ENCODE peak calls at places on chromosomes 4 and X, in eight cellular contexts. One of them, this sample, is unnamed.

GRCh38 chr4:56311299-56311975 is 75.9 kb downstream of the AASDH start:
- DNase-seq in NCI-H510A treated with DMSO at 0.1 percent for 48 hours: no peak
- DNase-seq in T-cell: no peak
- DNase-seq in NCI-H2171 treated with DMSO at 0.1 percent for 48 hours: peak; percentile 47
- DNase-seq in AG08395: no peak
- DNase-seq in NCI-H1092 treated with DMSO at 0.1 percent for 48 hours: peak; percentile 18
- DNase-seq in cardiac fibroblast: no peak
- DNase-seq in cerebellum: peak; percentile 38
- DNase-seq in this sample: no peak

GRCh38 chr4:138222041-138222440 is 20.1 kb downstream of the SLC7A11 start:
- DNase-seq in NCI-H510A treated with DMSO at 0.1 percent for 48 hours: no peak
- DNase-seq in AG08395: peak; percentile 72
- DNase-seq in T-cell: no peak
- DNase-seq in cerebellum: no peak
- DNase-seq in NCI-H2171 treated with DMSO at 0.1 percent for 48 hours: no peak
- DNase-seq in cardiac fibroblast: peak; percentile 87
- DNase-seq in NCI-H1092 treated with DMSO at 0.1 percent for 48 hours: peak; percentile 48
- DNase-seq in this sample: no peak

GRCh38 chr4:76982638-76983579 is 33.4 kb downstream of the SEPTIN11 start:
- DNase-seq in AG08395: no peak
- DNase-seq in cardiac fibroblast: no peak
- DNase-seq in cerebellum: no peak
- DNase-seq in NCI-H510A treated with DMSO at 0.1 percent for 48 hours: no peak
- DNase-seq in NCI-H1092 treated with DMSO at 0.1 percent for 48 hours: no peak
- DNase-seq in NCI-H2171 treated with DMSO at 0.1 percent for 48 hours: no peak
- DNase-seq in T-cell: no peak
- DNase-seq in this sample: no peak

GRCh38 chrX:88416965-88417364 is 330.1 kb upstream of the CPXCR1 start:
- DNase-seq in AG08395: no peak
- DNase-seq in NCI-H510A treated with DMSO at 0.1 percent for 48 hours: no peak
- DNase-seq in T-cell: no peak
- DNase-seq in NCI-H2171 treated with DMSO at 0.1 percent for 48 hours: no peak
- DNase-seq in cerebellum: no peak
- DNase-seq in NCI-H1092 treated with DMSO at 0.1 percent for 48 hours: no peak
- DNase-seq in cardiac fibroblast: no peak
- DNase-seq in this sample: no peak

GRCh38 chr4:26779674-26780073 is 81.0 kb upstream of the STIM2 start:
- DNase-seq in NCI-H1092 treated with DMSO at 0.1 percent for 48 hours: no peak
- DNase-seq in T-cell: no peak
- DNase-seq in cerebellum: peak; percentile 18
- DNase-seq in NCI-H510A treated with DMSO at 0.1 percent for 48 hours: no peak
- DNase-seq in NCI-H2171 treated with DMSO at 0.1 percent for 48 hours: peak; percentile 84
- DNase-seq in cardiac fibroblast: peak; percentile 48
- DNase-seq in AG08395: peak; percentile 66
- DNase-seq in this sample: peak; percentile 84

GRCh38 chr4:53919605-53920004 is 144.8 kb downstream of the CHIC2 start:
- DNase-seq in NCI-H1092 treated with DMSO at 0.1 percent for 48 hours: no peak
- DNase-seq in AG08395: no peak
- DNase-seq in cardiac fibroblast: no peak
- DNase-seq in NCI-H510A treated with DMSO at 0.1 percent for 48 hours: no peak
- DNase-seq in T-cell: no peak
- DNase-seq in cerebellum: no peak
- DNase-seq in NCI-H2171 treated with DMSO at 0.1 percent for 48 hours: no peak
- DNase-seq in this sample: no peak

GRCh38 chr4:116320859-116321258 is 764.5 kb downstream of the TRAM1L1 start:
- DNase-seq in AG08395: no peak
- DNase-seq in NCI-H1092 treated with DMSO at 0.1 percent for 48 hours: no peak
- DNase-seq in cardiac fibroblast: no peak
- DNase-seq in NCI-H2171 treated with DMSO at 0.1 percent for 48 hours: no peak
- DNase-seq in T-cell: no peak
- DNase-seq in cerebellum: no peak
- DNase-seq in NCI-H510A treated with DMSO at 0.1 percent for 48 hours: no peak
- DNase-seq in this sample: no peak

GRCh38 chr4:175562537-175562936 is 249.5 kb downstream of the GPM6A start:
- DNase-seq in cerebellum: peak; percentile 68
- DNase-seq in NCI-H510A treated with DMSO at 0.1 percent for 48 hours: no peak
- DNase-seq in AG08395: no peak
- DNase-seq in T-cell: no peak
- DNase-seq in cardiac fibroblast: no peak
- DNase-seq in NCI-H2171 treated with DMSO at 0.1 percent for 48 hours: no peak
- DNase-seq in NCI-H1092 treated with DMSO at 0.1 percent for 48 hours: no peak
- DNase-seq in this sample: peak; percentile 32

GRCh38 chrX:44343412-44343942 is at the start of gene EFHC2:
- DNase-seq in T-cell: peak; percentile 56
- DNase-seq in NCI-H1092 treated with DMSO at 0.1 percent for 48 hours: no peak
- DNase-seq in NCI-H2171 treated with DMSO at 0.1 percent for 48 hours: no peak
- DNase-seq in NCI-H510A treated with DMSO at 0.1 percent for 48 hours: no peak
- DNase-seq in cerebellum: peak; percentile 1
- DNase-seq in AG08395: peak; percentile 33
- DNase-seq in cardiac fibroblast: no peak
- DNase-seq in this sample: no peak

GRCh38 chr4:54228064-54228527 is 997 bp upstream of the PDGFRA start:
- DNase-seq in NCI-H1092 treated with DMSO at 0.1 percent for 48 hours: peak; percentile 58
- DNase-seq in T-cell: no peak
- DNase-seq in cardiac fibroblast: peak; percentile 89
- DNase-seq in NCI-H2171 treated with DMSO at 0.1 percent for 48 hours: no peak
- DNase-seq in cerebellum: peak; percentile 33
- DNase-seq in AG08395: peak; percentile 78
- DNase-seq in NCI-H510A treated with DMSO at 0.1 percent for 48 hours: peak; percentile 44
- DNase-seq in this sample: no peak

GRCh38 chr4:101977096-101977495 is 186.6 kb downstream of the BANK1 start:
- DNase-seq in NCI-H1092 treated with DMSO at 0.1 percent for 48 hours: no peak
- DNase-seq in AG08395: peak; percentile 68
- DNase-seq in NCI-H2171 treated with DMSO at 0.1 percent for 48 hours: peak; percentile 34
- DNase-seq in cardiac fibroblast: peak; percentile 98
- DNase-seq in cerebellum: no peak
- DNase-seq in NCI-H510A treated with DMSO at 0.1 percent for 48 hours: no peak
- DNase-seq in T-cell: no peak
- DNase-seq in this sample: peak; percentile 99

This sample was measured in NCI-H446 treated with DMSO at 0.1 percent for 48 hours.